ENCODE peak calls at places on chromosomes 6 and 20, in six cellular contexts. One of them, this sample, is unnamed.

GRCh38 chr6:31379850-31380249 is 22.9 kb upstream of the HLA-B start:
- DNase-seq in NCI-H2171: no peak
- DNase-seq in NAMALWA: no peak
- DNase-seq in caudate nucleus: no peak
- DNase-seq in activated CD4-positive, alpha-beta T cell treated with anti-CD3 and anti-CD28 coated beads, Interleukin-2, amount 10 ng/mL, durations not matched to agents 7 days and 5 days: no peak
- DNase-seq in stimulated activated CD8-positive, alpha-beta memory T cell treated with anti-CD3 and anti-CD28 coated beads, Interleukin-15, amount 100 ng/mL, for 48 hours: no peak
- DNase-seq in this sample: no peak

GRCh38 chr20:62186887-62187866 is 4.3 kb downstream of the MTG2 start:
- DNase-seq in NCI-H2171: no peak
- DNase-seq in NAMALWA: no peak
- DNase-seq in caudate nucleus: no peak
- DNase-seq in activated CD4-positive, alpha-beta T cell treated with anti-CD3 and anti-CD28 coated beads, Interleukin-2, amount 10 ng/mL, durations not matched to agents 7 days and 5 days: no peak
- DNase-seq in stimulated activated CD8-positive, alpha-beta memory T cell treated with anti-CD3 and anti-CD28 coated beads, Interleukin-15, amount 100 ng/mL, for 48 hours: no peak
- DNase-seq in this sample: no peak

GRCh38 chr20:21719592-21720214 is 14.2 kb downstream of the PAX1 start:
- DNase-seq in NCI-H2171: peak
- DNase-seq in NAMALWA: peak
- DNase-seq in caudate nucleus: no peak
- DNase-seq in activated CD4-positive, alpha-beta T cell treated with anti-CD3 and anti-CD28 coated beads, Interleukin-2, amount 10 ng/mL, durations not matched to agents 7 days and 5 days: peak
- DNase-seq in stimulated activated CD8-positive, alpha-beta memory T cell treated with anti-CD3 and anti-CD28 coated beads, Interleukin-15, amount 100 ng/mL, for 48 hours: no peak
- DNase-seq in this sample: peak

GRCh38 chr6:107491791-107492674 is 2.1 kb downstream of the SOBP start:
- DNase-seq in NCI-H2171: no peak
- DNase-seq in NAMALWA: peak
- DNase-seq in caudate nucleus: no peak
- DNase-seq in activated CD4-positive, alpha-beta T cell treated with anti-CD3 and anti-CD28 coated beads, Interleukin-2, amount 10 ng/mL, durations not matched to agents 7 days and 5 days: no peak
- DNase-seq in stimulated activated CD8-positive, alpha-beta memory T cell treated with anti-CD3 and anti-CD28 coated beads, Interleukin-15, amount 100 ng/mL, for 48 hours: no peak
- DNase-seq in this sample: no peak

GRCh38 chr6:48535569-48535968 is 424.6 kb upstream of the PTCHD4 start:
- DNase-seq in NCI-H2171: no peak
- DNase-seq in NAMALWA: no peak
- DNase-seq in caudate nucleus: no peak
- DNase-seq in activated CD4-positive, alpha-beta T cell treated with anti-CD3 and anti-CD28 coated beads, Interleukin-2, amount 10 ng/mL, durations not matched to agents 7 days and 5 days: no peak
- DNase-seq in stimulated activated CD8-positive, alpha-beta memory T cell treated with anti-CD3 and anti-CD28 coated beads, Interleukin-15, amount 100 ng/mL, for 48 hours: no peak
- DNase-seq in this sample: no peak

GRCh38 chr6:148565931-148566663 is 180.7 kb upstream of the UST start:
- DNase-seq in NCI-H2171: no peak
- DNase-seq in NAMALWA: no peak
- DNase-seq in caudate nucleus: no peak
- DNase-seq in activated CD4-positive, alpha-beta T cell treated with anti-CD3 and anti-CD28 coated beads, Interleukin-2, amount 10 ng/mL, durations not matched to agents 7 days and 5 days: no peak
- DNase-seq in stimulated activated CD8-positive, alpha-beta memory T cell treated with anti-CD3 and anti-CD28 coated beads, Interleukin-15, amount 100 ng/mL, for 48 hours: peak
- DNase-seq in this sample: no peak

GRCh38 chr20:32539817-32540675 is 45.1 kb downstream of the NOL4L start:
- DNase-seq in NCI-H2171: no peak
- DNase-seq in NAMALWA: peak
- DNase-seq in caudate nucleus: no peak
- DNase-seq in activated CD4-positive, alpha-beta T cell treated with anti-CD3 and anti-CD28 coated beads, Interleukin-2, amount 10 ng/mL, durations not matched to agents 7 days and 5 days: peak
- DNase-seq in stimulated activated CD8-positive, alpha-beta memory T cell treated with anti-CD3 and anti-CD28 coated beads, Interleukin-15, amount 100 ng/mL, for 48 hours: peak
- DNase-seq in this sample: no peak

GRCh38 chr6:105839266-105839665 is 246.9 kb upstream of the PRDM1 start:
- DNase-seq in NCI-H2171: no peak
- DNase-seq in NAMALWA: no peak
- DNase-seq in caudate nucleus: no peak
- DNase-seq in activated CD4-positive, alpha-beta T cell treated with anti-CD3 and anti-CD28 coated beads, Interleukin-2, amount 10 ng/mL, durations not matched to agents 7 days and 5 days: no peak
- DNase-seq in stimulated activated CD8-positive, alpha-beta memory T cell treated with anti-CD3 and anti-CD28 coated beads, Interleukin-15, amount 100 ng/mL, for 48 hours: no peak
- DNase-seq in this sample: no peak

GRCh38 chr6:155693573-155694428 is 238.2 kb upstream of the NOX3 start:
- DNase-seq in NCI-H2171: no peak
- DNase-seq in NAMALWA: no peak
- DNase-seq in caudate nucleus: no peak
- DNase-seq in activated CD4-positive, alpha-beta T cell treated with anti-CD3 and anti-CD28 coated beads, Interleukin-2, amount 10 ng/mL, durations not matched to agents 7 days and 5 days: no peak
- DNase-seq in stimulated activated CD8-positive, alpha-beta memory T cell treated with anti-CD3 and anti-CD28 coated beads, Interleukin-15, amount 100 ng/mL, for 48 hours: no peak
- DNase-seq in this sample: no peak

GRCh38 chr6:45533394-45533793 is 155.7 kb upstream of the SUPT3H start:
- DNase-seq in NCI-H2171: no peak
- DNase-seq in NAMALWA: no peak
- DNase-seq in caudate nucleus: no peak
- DNase-seq in activated CD4-positive, alpha-beta T cell treated with anti-CD3 and anti-CD28 coated beads, Interleukin-2, amount 10 ng/mL, durations not matched to agents 7 days and 5 days: no peak
- DNase-seq in stimulated activated CD8-positive, alpha-beta memory T cell treated with anti-CD3 and anti-CD28 coated beads, Interleukin-15, amount 100 ng/mL, for 48 hours: no peak
- DNase-seq in this sample: no peak

GRCh38 chr6:100915876-100916275 is 34.7 kb upstream of the ASCC3 start:
- DNase-seq in NCI-H2171: no peak
- DNase-seq in NAMALWA: no peak
- DNase-seq in caudate nucleus: no peak
- DNase-seq in activated CD4-positive, alpha-beta T cell treated with anti-CD3 and anti-CD28 coated beads, Interleukin-2, amount 10 ng/mL, durations not matched to agents 7 days and 5 days: no peak
- DNase-seq in stimulated activated CD8-positive, alpha-beta memory T cell treated with anti-CD3 and anti-CD28 coated beads, Interleukin-15, amount 100 ng/mL, for 48 hours: no peak
- DNase-seq in this sample: no peak

GRCh38 chr6:22737331-22737730 is 168.0 kb downstream of the HDGFL1 start:
- DNase-seq in NCI-H2171: peak
- DNase-seq in NAMALWA: peak
- DNase-seq in caudate nucleus: no peak
- DNase-seq in activated CD4-positive, alpha-beta T cell treated with anti-CD3 and anti-CD28 coated beads, Interleukin-2, amount 10 ng/mL, durations not matched to agents 7 days and 5 days: no peak
- DNase-seq in stimulated activated CD8-positive, alpha-beta memory T cell treated with anti-CD3 and anti-CD28 coated beads, Interleukin-15, amount 100 ng/mL, for 48 hours: no peak
- DNase-seq in this sample: peak

GRCh38 chr6:106495014-106495413 is 134.3 kb downstream of the RTN4IP1 start:
- DNase-seq in NCI-H2171: no peak
- DNase-seq in NAMALWA: no peak
- DNase-seq in caudate nucleus: no peak
- DNase-seq in activated CD4-positive, alpha-beta T cell treated with anti-CD3 and anti-CD28 coated beads, Interleukin-2, amount 10 ng/mL, durations not matched to agents 7 days and 5 days: no peak
- DNase-seq in stimulated activated CD8-positive, alpha-beta memory T cell treated with anti-CD3 and anti-CD28 coated beads, Interleukin-15, amount 100 ng/mL, for 48 hours: no peak
- DNase-seq in this sample: no peak

GRCh38 chr6:32223258-32224235 is at the start of gene NOTCH4:
- DNase-seq in NCI-H2171: no peak
- DNase-seq in NAMALWA: no peak
- DNase-seq in caudate nucleus: no peak
- DNase-seq in activated CD4-positive, alpha-beta T cell treated with anti-CD3 and anti-CD28 coated beads, Interleukin-2, amount 10 ng/mL, durations not matched to agents 7 days and 5 days: no peak
- DNase-seq in stimulated activated CD8-positive, alpha-beta memory T cell treated with anti-CD3 and anti-CD28 coated beads, Interleukin-15, amount 100 ng/mL, for 48 hours: no peak
- DNase-seq in this sample: no peak

GRCh38 chr6:157976345-157977175 is 5.1 kb upstream of the SYNJ2 start:
- DNase-seq in NCI-H2171: no peak
- DNase-seq in NAMALWA: no peak
- DNase-seq in caudate nucleus: no peak
- DNase-seq in activated CD4-positive, alpha-beta T cell treated with anti-CD3 and anti-CD28 coated beads, Interleukin-2, amount 10 ng/mL, durations not matched to agents 7 days and 5 days: no peak
- DNase-seq in stimulated activated CD8-positive, alpha-beta memory T cell treated with anti-CD3 and anti-CD28 coated beads, Interleukin-15, amount 100 ng/mL, for 48 hours: no peak
- DNase-seq in this sample: peak

GRCh38 chr20:62353289-62354030 is 13.7 kb downstream of the LAMA5 start:
- DNase-seq in NCI-H2171: no peak
- DNase-seq in NAMALWA: no peak
- DNase-seq in caudate nucleus: no peak
- DNase-seq in activated CD4-positive, alpha-beta T cell treated with anti-CD3 and anti-CD28 coated beads, Interleukin-2, amount 10 ng/mL, durations not matched to agents 7 days and 5 days: no peak
- DNase-seq in stimulated activated CD8-positive, alpha-beta memory T cell treated with anti-CD3 and anti-CD28 coated beads, Interleukin-15, amount 100 ng/mL, for 48 hours: no peak
- DNase-seq in this sample: no peak

GRCh38 chr6:111573892-111574800 is 31.5 kb downstream of the TRAF3IP2 start:
- DNase-seq in NCI-H2171: no peak
- DNase-seq in NAMALWA: no peak
- DNase-seq in caudate nucleus: no peak
- DNase-seq in activated CD4-positive, alpha-beta T cell treated with anti-CD3 and anti-CD28 coated beads, Interleukin-2, amount 10 ng/mL, durations not matched to agents 7 days and 5 days: no peak
- DNase-seq in stimulated activated CD8-positive, alpha-beta memory T cell treated with anti-CD3 and anti-CD28 coated beads, Interleukin-15, amount 100 ng/mL, for 48 hours: no peak
- DNase-seq in this sample: no peak

GRCh38 chr6:38213275-38213674 is 393.7 kb downstream of the ZFAND3 start:
- DNase-seq in NCI-H2171: no peak
- DNase-seq in NAMALWA: no peak
- DNase-seq in caudate nucleus: no peak
- DNase-seq in activated CD4-positive, alpha-beta T cell treated with anti-CD3 and anti-CD28 coated beads, Interleukin-2, amount 10 ng/mL, durations not matched to agents 7 days and 5 days: no peak
- DNase-seq in stimulated activated CD8-positive, alpha-beta memory T cell treated with anti-CD3 and anti-CD28 coated beads, Interleukin-15, amount 100 ng/mL, for 48 hours: no peak
- DNase-seq in this sample: no peak

GRCh38 chr6:40874495-40874894 is 164.5 kb downstream of the UNC5CL start:
- DNase-seq in NCI-H2171: no peak
- DNase-seq in NAMALWA: peak
- DNase-seq in caudate nucleus: no peak
- DNase-seq in activated CD4-positive, alpha-beta T cell treated with anti-CD3 and anti-CD28 coated beads, Interleukin-2, amount 10 ng/mL, durations not matched to agents 7 days and 5 days: no peak
- DNase-seq in stimulated activated CD8-positive, alpha-beta memory T cell treated with anti-CD3 and anti-CD28 coated beads, Interleukin-15, amount 100 ng/mL, for 48 hours: no peak
- DNase-seq in this sample: no peak

GRCh38 chr20:750801-751200 is 17.5 kb downstream of the SLC52A3 start:
- DNase-seq in NCI-H2171: no peak
- DNase-seq in NAMALWA: peak
- DNase-seq in caudate nucleus: no peak
- DNase-seq in activated CD4-positive, alpha-beta T cell treated with anti-CD3 and anti-CD28 coated beads, Interleukin-2, amount 10 ng/mL, durations not matched to agents 7 days and 5 days: no peak
- DNase-seq in stimulated activated CD8-positive, alpha-beta memory T cell treated with anti-CD3 and anti-CD28 coated beads, Interleukin-15, amount 100 ng/mL, for 48 hours: no peak
- DNase-seq in this sample: no peak

GRCh38 chr6:41502607-41503434 is 43.4 kb upstream of the FOXP4 start:
- DNase-seq in NCI-H2171: no peak
- DNase-seq in NAMALWA: no peak
- DNase-seq in caudate nucleus: no peak
- DNase-seq in activated CD4-positive, alpha-beta T cell treated with anti-CD3 and anti-CD28 coated beads, Interleukin-2, amount 10 ng/mL, durations not matched to agents 7 days and 5 days: no peak
- DNase-seq in stimulated activated CD8-positive, alpha-beta memory T cell treated with anti-CD3 and anti-CD28 coated beads, Interleukin-15, amount 100 ng/mL, for 48 hours: no peak
- DNase-seq in this sample: no peak

GRCh38 chr6:157401734-157402338 is 20.8 kb downstream of the ZDHHC14 start:
- DNase-seq in NCI-H2171: no peak
- DNase-seq in NAMALWA: peak
- DNase-seq in caudate nucleus: no peak
- DNase-seq in activated CD4-positive, alpha-beta T cell treated with anti-CD3 and anti-CD28 coated beads, Interleukin-2, amount 10 ng/mL, durations not matched to agents 7 days and 5 days: no peak
- DNase-seq in stimulated activated CD8-positive, alpha-beta memory T cell treated with anti-CD3 and anti-CD28 coated beads, Interleukin-15, amount 100 ng/mL, for 48 hours: no peak
- DNase-seq in this sample: no peak

GRCh38 chr6:41984623-41985022 is 43.0 kb upstream of the CCND3 start:
- DNase-seq in NCI-H2171: no peak
- DNase-seq in NAMALWA: no peak
- DNase-seq in caudate nucleus: no peak
- DNase-seq in activated CD4-positive, alpha-beta T cell treated with anti-CD3 and anti-CD28 coated beads, Interleukin-2, amount 10 ng/mL, durations not matched to agents 7 days and 5 days: no peak
- DNase-seq in stimulated activated CD8-positive, alpha-beta memory T cell treated with anti-CD3 and anti-CD28 coated beads, Interleukin-15, amount 100 ng/mL, for 48 hours: no peak
- DNase-seq in this sample: no peak

GRCh38 chr6:25359891-25360290 is 80.7 kb downstream of the CARMIL1 start:
- DNase-seq in NCI-H2171: no peak
- DNase-seq in NAMALWA: no peak
- DNase-seq in caudate nucleus: no peak
- DNase-seq in activated CD4-positive, alpha-beta T cell treated with anti-CD3 and anti-CD28 coated beads, Interleukin-2, amount 10 ng/mL, durations not matched to agents 7 days and 5 days: no peak
- DNase-seq in stimulated activated CD8-positive, alpha-beta memory T cell treated with anti-CD3 and anti-CD28 coated beads, Interleukin-15, amount 100 ng/mL, for 48 hours: no peak
- DNase-seq in this sample: no peak

GRCh38 chr6:1364791-1365190 is 24.6 kb upstream of the FOXF2 start:
- DNase-seq in NCI-H2171: no peak
- DNase-seq in NAMALWA: no peak
- DNase-seq in caudate nucleus: no peak
- DNase-seq in activated CD4-positive, alpha-beta T cell treated with anti-CD3 and anti-CD28 coated beads, Interleukin-2, amount 10 ng/mL, durations not matched to agents 7 days and 5 days: no peak
- DNase-seq in stimulated activated CD8-positive, alpha-beta memory T cell treated with anti-CD3 and anti-CD28 coated beads, Interleukin-15, amount 100 ng/mL, for 48 hours: no peak
- DNase-seq in this sample: no peak

GRCh38 chr6:144131248-144131709 is 19.0 kb upstream of the STX11 start:
- DNase-seq in NCI-H2171: no peak
- DNase-seq in NAMALWA: no peak
- DNase-seq in caudate nucleus: no peak
- DNase-seq in activated CD4-positive, alpha-beta T cell treated with anti-CD3 and anti-CD28 coated beads, Interleukin-2, amount 10 ng/mL, durations not matched to agents 7 days and 5 days: no peak
- DNase-seq in stimulated activated CD8-positive, alpha-beta memory T cell treated with anti-CD3 and anti-CD28 coated beads, Interleukin-15, amount 100 ng/mL, for 48 hours: no peak
- DNase-seq in this sample: no peak

GRCh38 chr20:19659468-19659867 is 98.6 kb upstream of the RIN2 start:
- DNase-seq in NCI-H2171: no peak
- DNase-seq in NAMALWA: peak
- DNase-seq in caudate nucleus: no peak
- DNase-seq in activated CD4-positive, alpha-beta T cell treated with anti-CD3 and anti-CD28 coated beads, Interleukin-2, amount 10 ng/mL, durations not matched to agents 7 days and 5 days: no peak
- DNase-seq in stimulated activated CD8-positive, alpha-beta memory T cell treated with anti-CD3 and anti-CD28 coated beads, Interleukin-15, amount 100 ng/mL, for 48 hours: no peak
- DNase-seq in this sample: no peak

GRCh38 chr6:133184798-133185380 is 56.3 kb upstream of the EYA4 start:
- DNase-seq in NCI-H2171: peak
- DNase-seq in NAMALWA: peak
- DNase-seq in caudate nucleus: no peak
- DNase-seq in activated CD4-positive, alpha-beta T cell treated with anti-CD3 and anti-CD28 coated beads, Interleukin-2, amount 10 ng/mL, durations not matched to agents 7 days and 5 days: no peak
- DNase-seq in stimulated activated CD8-positive, alpha-beta memory T cell treated with anti-CD3 and anti-CD28 coated beads, Interleukin-15, amount 100 ng/mL, for 48 hours: no peak
- DNase-seq in this sample: no peak

This sample was measured in lower leg skin.